ENCODE peak calls at places on chromosomes 5 and 9, in nine cellular contexts. B is DMS79; Y is NK-92 treated with Interleukin-12 subunit alpha and Interleukin-12 subunit beta, amount 100 ng/mL, for 24 hours; V is astrocyte of the spinal cord; J is ureter; D is heart left ventricle; W is GM04504; C is COR-L47; G is left lung. Z is an unnamed sample.

GRCh38 chr9:93636172-93636661 is 59.8 kb downstream of the PHF2 start:
- DNase-seq in J (no peak), C (no peak), Y (no peak), G (no peak), B (no peak), W (no peak), V (no peak), D (no peak), Z (no peak)

GRCh38 chr9:124262596-124263045 is 4.9 kb downstream of the NEK6 start:
- DNase-seq in C (no peak), B (no peak), W (no peak), G (no peak), D (no peak), Y (no peak), J (no peak), V (no peak), Z (no peak)

GRCh38 chr9:75088646-75089368 is 493 bp downstream of the OSTF1 start:
- DNase-seq in D (peak), C (peak), Y (peak), W (no peak), B (peak), G (peak), V (peak), J (peak), Z (peak)

GRCh38 chr9:132412089-132412488 is 2.1 kb downstream of the CFAP77 start:
- DNase-seq in G (no peak), Y (peak), J (no peak), W (no peak), D (no peak), C (no peak), V (no peak), B (no peak), Z (no peak)

GRCh38 chr5:167877319-167877718 is 414.1 kb upstream of the WWC1 start:
- DNase-seq in Y (no peak), B (no peak), V (no peak), C (no peak), J (no peak), W (no peak), D (no peak), G (no peak), Z (no peak)

GRCh38 chr5:40399349-40399748 is 280.4 kb upstream of the PTGER4 start:
- DNase-seq in C (no peak), B (no peak), V (peak), W (no peak), Y (no peak), J (no peak), G (no peak), D (no peak), Z (no peak)

GRCh38 chr5:181100121-181101015 is 30.6 kb downstream of the OR2V1 start:
- DNase-seq in D (no peak), V (no peak), B (no peak), C (no peak), Y (no peak), W (no peak), G (no peak), J (no peak), Z (peak)

GRCh38 chr9:130137870-130138653 is 34.1 kb upstream of the NCS1 start:
- DNase-seq in V (peak), D (peak), J (peak), Y (no peak), B (no peak), G (peak), W (peak), C (no peak), Z (no peak)

GRCh38 chr5:31854181-31854624 is 215.3 kb downstream of the PDZD2 start:
- DNase-seq in W (no peak), V (peak), G (peak), J (peak), Y (no peak), D (peak), B (no peak), C (no peak), Z (no peak)

GRCh38 chr9:16266648-16267276 is 603.7 kb downstream of the BNC2 start:
- DNase-seq in C (no peak), V (no peak), Y (no peak), B (no peak), G (no peak), J (no peak), D (no peak), W (no peak), Z (no peak)

GRCh38 chr9:129408535-129409215 is 212.2 kb downstream of the C9orf50 start:
- DNase-seq in W (no peak), Y (no peak), G (peak), D (peak), B (no peak), V (no peak), J (peak), C (no peak), Z (no peak)

GRCh38 chr9:126693428-126693931 is 79.8 kb downstream of the LMX1B start:
- DNase-seq in V (no peak), B (no peak), D (no peak), J (no peak), G (peak), Y (no peak), W (no peak), C (no peak), Z (no peak)

GRCh38 chr9:92988215-92988731 is 41.0 kb downstream of the FGD3 start:
- DNase-seq in C (no peak), Y (no peak), V (no peak), D (no peak), B (no peak), G (no peak), J (no peak), W (no peak), Z (peak)

GRCh38 chr5:24065786-24066185 is 558.4 kb downstream of the PRDM9 start:
- DNase-seq in C (no peak), G (no peak), V (no peak), D (no peak), B (no peak), Y (no peak), J (no peak), W (no peak), Z (no peak)

GRCh38 chr5:180213657-180214207 is 4.7 kb upstream of the RASGEF1C start:
- DNase-seq in W (no peak), B (no peak), D (no peak), G (no peak), Y (no peak), V (no peak), C (no peak), J (no peak), Z (no peak)

GRCh38 chr9:131739988-131740648 is at the start of gene RAPGEF1:
- DNase-seq in J (peak), C (no peak), B (no peak), W (no peak), G (peak), Y (peak), V (no peak), D (peak), Z (no peak)

GRCh38 chr9:130590305-130590704 is 10.9 kb downstream of the FUBP3 start:
- DNase-seq in W (no peak), Y (no peak), C (no peak), G (no peak), B (no peak), J (no peak), D (no peak), V (no peak), Z (no peak)

GRCh38 chr5:72630721-72631120 is 123.5 kb upstream of the ZNF366 start:
- DNase-seq in C (no peak), B (no peak), J (no peak), Y (no peak), G (no peak), W (no peak), D (no peak), V (no peak), Z (no peak)

GRCh38 chr9:85420750-85421149 is 321.0 kb downstream of the AGTPBP1 start:
- DNase-seq in C (no peak), J (no peak), Y (no peak), W (no peak), B (no peak), D (no peak), V (peak), G (no peak), Z (no peak)

GRCh38 chr9:119483153-119483552 is 113.9 kb upstream of the BRINP1 start:
- DNase-seq in C (no peak), W (no peak), G (no peak), Y (no peak), J (no peak), B (no peak), D (no peak), V (no peak), Z (no peak)

GRCh38 chr9:89721971-89722530 is 117.2 kb downstream of the GADD45G start:
- DNase-seq in D (no peak), Y (no peak), G (no peak), W (no peak), B (no peak), V (no peak), J (no peak), C (no peak), Z (no peak)

GRCh38 chr9:11199335-11199734 is 586.5 kb upstream of the PTPRD start:
- DNase-seq in Y (no peak), W (no peak), C (peak), J (no peak), G (no peak), B (no peak), V (no peak), D (no peak), Z (no peak)

GRCh38 chr5:4676934-4677333 is 463.2 kb upstream of the ADAMTS16 start:
- DNase-seq in W (no peak), G (no peak), Y (no peak), D (no peak), B (no peak), V (peak), J (no peak), C (no peak), Z (no peak)

GRCh38 chr9:104093162-104093561 is 947 bp upstream of the SMC2 start:
- DNase-seq in Y (no peak), V (no peak), G (no peak), B (no peak), J (no peak), D (no peak), C (peak), W (no peak), Z (no peak)

GRCh38 chr9:69009708-69010107 is 4.2 kb downstream of the PRKACG start:
- DNase-seq in C (no peak), G (no peak), W (no peak), B (no peak), V (no peak), D (no peak), J (no peak), Y (no peak), Z (no peak)

GRCh38 chr5:39714036-39714698 is 289.4 kb upstream of the DAB2 start:
- DNase-seq in G (no peak), V (peak), B (no peak), D (peak), Y (no peak), J (peak), C (no peak), W (no peak), Z (no peak)

GRCh38 chr9:109409998-109410397 is 88.1 kb downstream of the PTPN3 start:
- DNase-seq in G (no peak), B (no peak), V (no peak), D (no peak), W (no peak), J (no peak), C (no peak), Y (no peak), Z (no peak)

Z was measured in esophagus muscularis mucosa.